ENCODE peak calls at places on chromosomes 7 and 10, in seven cellular contexts. E is body of pancreas, I is GM23248, Q is hippocampal formation, B is lower leg skin, W is kidney tubule cell, F is choroid plexus epithelial cell. L is an unnamed sample.

GRCh38 chr7:133301444-133301843 is 48.6 kb downstream of the EXOC4 start:
- DNase-seq in E (no peak), I (no peak), Q (no peak), B (no peak), W (no peak), F (peak; percentile 8), L (no peak)

GRCh38 chr10:89419548-89419947 is 5.2 kb downstream of the IFIT5 start:
- DNase-seq in E (no peak), I (peak; percentile 66), Q (no peak), B (no peak), W (peak; percentile 16), F (peak; percentile 68), L (no peak)

GRCh38 chr7:133770863-133771492 is 356.2 kb upstream of the LRGUK start:
- DNase-seq in E (no peak), I (peak; percentile 58), Q (no peak), B (no peak), W (peak; percentile 82), F (peak; percentile 48), L (no peak)

GRCh38 chr10:132648072-132648855 is 110.7 kb downstream of the INPP5A start:
- DNase-seq in E (no peak), I (no peak), Q (peak; percentile 46), B (no peak), W (no peak), F (no peak), L (no peak)

GRCh38 chr10:22803201-22803895 is 89.0 kb upstream of the PIP4K2A start:
- DNase-seq in E (no peak), I (peak; percentile 75), Q (no peak), B (no peak), W (no peak), F (peak; percentile 66), L (no peak)

GRCh38 chr7:18117482-18117881 is 89.8 kb upstream of the PRPS1L1 start:
- DNase-seq in E (peak; percentile 15), I (peak; percentile 38), Q (no peak), B (no peak), W (peak; percentile 34), F (peak; percentile 57), L (no peak)

GRCh38 chr10:103254538-103255325 is 9.0 kb downstream of the RPEL1 start:
- DNase-seq in E (no peak), I (peak; percentile 84), Q (no peak), B (no peak), W (peak; percentile 39), F (peak; percentile 41), L (no peak)

GRCh38 chr7:149827089-149827981 is 10.8 kb upstream of the ZNF862 start:
- DNase-seq in E (no peak), I (no peak), Q (no peak), B (no peak), W (no peak), F (no peak), L (no peak)

GRCh38 chr7:26365077-26365896 is 73.6 kb downstream of the SNX10 start:
- DNase-seq in E (peak; percentile 61), I (peak; percentile 79), Q (peak; percentile 50), B (peak; percentile 68), W (peak; percentile 86), F (peak; percentile 88), L (peak; percentile 81)

GRCh38 chr10:70084189-70084588 is 31.5 kb downstream of the MACROH2A2 start:
- DNase-seq in E (no peak), I (no peak), Q (no peak), B (no peak), W (no peak), F (peak; percentile 9), L (no peak)

GRCh38 chr10:79445217-79445707 is at the start of gene ZCCHC24:
- DNase-seq in E (peak; percentile 71), I (no peak), Q (no peak), B (no peak), W (peak; percentile 57), F (peak; percentile 55), L (peak; percentile 55)

GRCh38 chr7:157487046-157487770 is 150.4 kb downstream of the DNAJB6 start:
- DNase-seq in E (no peak), I (no peak), Q (no peak), B (no peak), W (no peak), F (no peak), L (no peak)

GRCh38 chr10:89278034-89278535 is 23.8 kb upstream of the IFIT2 start:
- DNase-seq in E (peak; percentile 52), I (peak; percentile 96), Q (no peak), B (peak; percentile 87), W (peak; percentile 99), F (peak; percentile 99), L (peak; percentile 68)

L was measured in SJCRH30.